ENCODE peak calls at places on chromosomes 2 and 18, in six cellular contexts. L is SK-N-SH, I is HepG2, Z is GM12891, H is H1, Q is GM12878. C is an unnamed sample.
A peak's percentile ranks its signal among the peaks of the same experiment; 100 is the strongest.

GRCh38 chr18:22446906-22447305 is 29.2 kb upstream of the CTAGE1 start:
- DNase-seq in Z (no peak), L (no peak), H (no peak), I (no peak), Q (no peak), C (no peak)

GRCh38 chr2:175187378-175187777 is 5.9 kb upstream of the ATP5MC3 start:
- DNase-seq in Z (no peak), I (peak; percentile 66), Q (no peak), H (no peak), L (peak; percentile 8), C (no peak)

GRCh38 chr2:43467889-43468288 is 127.9 kb downstream of the THADA start:
- DNase-seq in H (no peak), Z (no peak), L (no peak), Q (no peak), I (no peak), C (no peak)

GRCh38 chr2:3326871-3327270 is 50.7 kb downstream of the EIPR1 start:
- DNase-seq in Z (no peak), L (no peak), H (no peak), I (no peak), Q (no peak), C (no peak)

GRCh38 chr2:114857196-114857595 is 414.8 kb downstream of the DPP10 start:
- DNase-seq in Z (no peak), H (no peak), L (no peak), I (no peak), Q (no peak), C (no peak)

GRCh38 chr2:14079576-14079975 is 552.9 kb upstream of the LRATD1 start:
- DNase-seq in I (no peak), L (no peak), Q (no peak), Z (no peak), H (no peak), C (no peak)

GRCh38 chr18:13658444-13659204 is 67.7 kb downstream of the FAM210A start:
- DNase-seq in H (no peak), L (no peak), I (no peak), Q (no peak), Z (no peak), C (no peak)

GRCh38 chr2:217160978-217161973 is 301.4 kb upstream of the TNP1 start:
- DNase-seq in Q (no peak), L (no peak), Z (no peak), I (no peak), H (no peak), C (no peak)

GRCh38 chr2:73291461-73292315 is 1.7 kb downstream of the EGR4 start:
- DNase-seq in Z (no peak), L (peak; percentile 94), H (no peak), I (no peak), Q (no peak), C (no peak)

GRCh38 chr2:218891275-218892135 is 10.9 kb downstream of the WNT10A start:
- DNase-seq in I (no peak), L (no peak), Z (no peak), Q (no peak), H (no peak), C (no peak)

GRCh38 chr2:241203218-241204009 is 14.9 kb downstream of the ANO7 start:
- DNase-seq in Z (no peak), Q (no peak), L (no peak), I (no peak), H (no peak), C (no peak)

GRCh38 chr2:67792796-67793195 is 270.0 kb downstream of the C1D start:
- DNase-seq in L (no peak), I (no peak), Q (no peak), H (no peak), Z (no peak), C (no peak)

GRCh38 chr2:42932271-42933151 is 140.1 kb upstream of the HAAO start:
- DNase-seq in L (no peak), H (no peak), Z (no peak), I (no peak), Q (no peak), C (no peak)

GRCh38 chr18:22170421-22171262 is 1.3 kb downstream of the GATA6 start:
- DNase-seq in L (peak; percentile 39), Q (no peak), I (peak; percentile 13), H (no peak), Z (no peak), C (no peak)

GRCh38 chr2:20516646-20517341 is 69.9 kb downstream of the RHOB start:
- DNase-seq in Q (peak; percentile 70), L (no peak), I (peak; percentile 58), Z (peak; percentile 52), H (no peak), C (no peak)

GRCh38 chr2:64447317-64448060 is 6.5 kb upstream of the LGALSL start:
- DNase-seq in I (no peak), L (no peak), H (no peak), Q (no peak), Z (no peak), C (no peak)

GRCh38 chr2:136375017-136375901 is 257.3 kb upstream of the CXCR4 start:
- DNase-seq in Q (no peak), Z (no peak), I (no peak), H (no peak), L (no peak), C (no peak)

GRCh38 chr2:233974530-233975071 is 57.4 kb downstream of the TRPM8 start:
- DNase-seq in L (peak; percentile 32), Q (no peak), Z (no peak), H (peak; percentile 19), I (peak; percentile 76), C (no peak)

GRCh38 chr2:14199040-14199439 is 433.5 kb upstream of the LRATD1 start:
- DNase-seq in I (no peak), Z (no peak), L (no peak), H (no peak), Q (no peak), C (no peak)

GRCh38 chr2:204108301-204108700 is 171.7 kb downstream of the ICOS start:
- DNase-seq in H (no peak), Q (no peak), I (peak; percentile 11), Z (peak; percentile 6), L (peak; percentile 73), C (no peak)

GRCh38 chr2:226655871-226656270 is 143.7 kb downstream of the IRS1 start:
- DNase-seq in Z (no peak), Q (no peak), I (no peak), H (no peak), L (no peak), C (no peak)

DNA sequence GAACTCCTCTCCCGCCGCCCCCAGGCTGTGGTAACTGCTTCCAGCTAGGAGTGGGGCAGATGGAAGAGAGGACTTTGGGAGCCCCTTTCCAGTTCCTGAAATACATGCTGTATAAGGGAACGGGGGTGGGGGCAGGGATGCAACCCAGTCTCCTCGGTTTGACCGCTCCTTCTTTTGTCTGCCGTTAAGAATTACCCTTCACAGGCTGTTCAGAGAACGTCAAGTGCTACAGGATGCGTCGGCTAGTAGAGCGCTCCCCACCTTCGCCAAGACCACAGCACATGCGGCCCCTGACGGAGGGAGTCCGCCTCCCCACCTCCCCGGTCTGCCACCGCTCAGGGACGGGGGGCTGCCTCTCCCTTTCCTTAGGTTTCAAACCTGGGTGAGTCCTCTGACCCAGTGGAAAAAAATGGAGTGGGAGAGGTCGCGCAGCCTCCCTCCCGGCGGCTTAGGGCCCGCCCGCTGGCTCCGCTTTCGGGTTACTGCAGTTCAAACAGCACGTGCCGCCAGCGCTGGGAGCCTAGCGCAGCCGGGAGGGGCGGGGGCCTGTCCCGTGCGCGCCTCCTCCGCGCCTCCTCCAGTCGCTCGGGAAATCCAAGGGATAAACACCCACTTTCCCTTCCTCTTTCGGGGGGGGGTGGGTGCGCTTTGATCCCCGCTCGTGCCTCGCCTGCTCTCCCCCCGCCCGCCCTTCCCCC is 4.8 kb downstream of the CYP26B1 start:
- DNase-seq in I (no peak), L (peak; percentile 61), Z (no peak), Q (no peak), H (no peak), C (no peak)
- TF ChIP-seq POLR2AphosphoS5 in I (no peak), L (no peak), Z (no peak), Q (no peak), H (no peak), C (no peak)

DNA sequence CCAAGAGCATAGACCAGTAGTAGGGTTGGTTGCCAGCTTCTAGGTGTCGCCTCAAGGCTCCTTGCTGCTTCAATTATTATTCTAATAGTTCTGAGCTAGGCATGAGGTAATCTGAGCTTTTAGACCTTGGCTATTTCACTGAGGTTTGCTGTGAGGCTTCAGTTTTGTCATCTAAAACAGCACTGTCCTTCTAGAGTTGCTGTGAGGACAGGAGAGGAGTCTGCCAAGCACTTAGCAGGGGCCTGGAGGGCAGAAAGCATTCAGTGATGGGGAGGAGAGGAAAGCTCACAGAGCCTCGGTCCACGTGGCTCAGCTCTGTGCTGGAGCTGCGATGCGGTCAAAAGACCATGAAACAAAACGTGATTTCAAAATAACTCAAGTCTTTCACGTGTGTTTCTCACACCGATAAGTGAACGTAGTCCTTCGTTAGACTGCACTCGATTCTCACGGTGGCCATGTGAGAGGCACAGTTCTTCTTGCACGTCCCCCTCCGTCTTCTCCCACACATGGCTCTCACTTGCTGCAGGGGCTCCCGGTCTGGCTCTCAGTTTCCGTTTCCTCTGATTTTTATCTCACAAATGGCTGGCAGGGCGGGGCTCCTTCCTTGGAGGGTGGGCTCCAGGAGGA is 113.7 kb downstream of the B3GNT2 start:
- DNase-seq in H (no peak), Z (no peak), Q (peak; percentile 99), I (no peak), L (peak; percentile 78), C (no peak)
- TF ChIP-seq TAF1 in H (no peak), Z (peak; percentile 52), Q (no peak), I (no peak), L (no peak), C (peak; percentile 27)

DNA sequence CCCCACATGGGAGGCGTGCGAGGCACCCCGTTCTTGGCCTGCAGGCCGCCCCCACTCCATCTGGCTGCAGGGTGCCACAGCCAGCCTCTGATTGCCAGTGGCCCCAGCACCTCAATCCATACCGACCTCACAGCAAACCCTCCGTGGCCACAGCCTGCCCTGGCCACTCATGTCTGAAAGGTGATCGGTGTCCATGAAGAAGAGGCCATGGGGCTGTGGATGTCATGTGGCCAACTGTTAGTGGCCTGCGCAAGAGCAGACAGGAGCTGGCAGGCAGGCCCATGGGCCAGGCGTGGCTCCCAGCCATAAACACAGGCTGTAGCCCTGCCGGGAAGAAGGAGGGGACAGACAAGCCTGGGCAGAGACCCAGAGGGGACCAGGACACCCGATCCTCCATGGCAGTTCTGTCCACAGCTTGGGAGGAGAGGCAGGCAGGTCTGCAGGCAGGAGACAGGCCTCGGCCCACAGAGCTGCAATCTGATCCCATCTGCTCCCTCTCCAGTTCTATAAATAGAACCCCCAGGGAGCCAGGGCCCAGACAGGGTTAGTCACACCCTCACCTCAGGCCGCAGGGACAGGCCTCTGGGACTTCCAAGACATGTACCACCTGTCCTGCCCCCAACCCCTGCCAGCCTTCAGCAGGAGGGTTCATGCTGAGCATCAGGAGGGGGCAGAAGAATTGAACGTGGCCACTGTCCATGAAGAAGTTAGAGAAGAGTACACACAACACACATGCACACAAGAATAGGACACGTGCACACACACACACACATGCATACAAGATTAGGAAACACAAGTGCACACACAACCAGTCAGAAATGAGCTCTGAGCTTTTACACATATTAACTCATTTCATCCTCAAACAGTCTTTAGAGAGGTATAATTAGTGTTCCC is 16.9 kb downstream of the STEAP3 start:
- DNase-seq in I (peak; percentile 33), L (peak; percentile 65), H (no peak), Z (no peak), Q (no peak), C (no peak)
- TF ChIP-seq POLR2AphosphoS5 in I (no peak), L (no peak), H (no peak), Z (no peak), Q (no peak), C (no peak)

DNA sequence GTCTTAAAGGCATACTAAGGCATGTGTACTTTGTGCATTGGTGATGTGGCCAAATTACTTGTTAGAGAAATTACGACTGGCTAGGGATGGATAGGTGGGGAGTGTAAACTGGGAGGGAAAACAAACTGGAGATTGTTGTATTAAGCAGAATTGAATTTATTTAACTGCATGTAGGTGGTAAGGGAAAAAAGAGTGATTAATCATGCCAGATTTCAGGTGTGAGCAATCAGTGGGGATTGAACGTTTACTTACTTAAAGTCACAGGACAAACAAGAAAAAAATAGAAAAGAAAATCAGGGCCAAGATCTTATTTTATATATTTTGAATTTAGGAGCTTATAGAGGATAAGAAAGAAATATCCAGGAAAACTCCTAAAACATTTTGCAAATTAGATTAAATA is 88.6 kb downstream of the GULP1 start:
- DNase-seq in Q (no peak), I (no peak), L (no peak), H (no peak), Z (no peak), C (no peak)
- TF ChIP-seq TAF1 in Q (no peak), I (no peak), L (no peak), H (no peak), Z (no peak), C (no peak)

C was measured in GM12892.